ENCODE peak calls at places on chromosomes 2 and 18, in ten cellular contexts. One of them, this sample, is unnamed.

GRCh38 chr2:99626158-99626557 is 136.3 kb upstream of the REV1 start:
- ATAC-seq in stimulated activated naive CD8-positive, alpha-beta T cell treated with anti-CD3 and anti-CD28 coated beads, Interleukin-15, Interleukin-2, amounts not matched to agents 100 U/mL and 50 U/mL, for 24 hours: no peak
- ATAC-seq in PC-3: no peak
- ATAC-seq in activated CD8-positive, alpha-beta T cell treated with anti-CD3 and anti-CD28 coated beads, Interleukin-2, amount 10 ng/mL, durations not matched to agents 7 days and 5 days: no peak
- ATAC-seq in natural killer cell: no peak
- ATAC-seq in naive B cell: no peak
- ATAC-seq in GM23338: no peak
- ATAC-seq in Right ventricle myocardium superior: no peak
- ATAC-seq in CD8-positive, alpha-beta T cell: no peak
- ATAC-seq in stimulated activated naive B cell treated with anti-CD40 and anti-IgM and Interleukin-4, amounts not matched to agents 10 μg/mL and 1 μg/mL and 100 μg/mL, for 72 hours: no peak
- ATAC-seq in this sample: no peak

GRCh38 chr2:3659447-3660432 is 1.7 kb downstream of the ALLC start:
- ATAC-seq in activated CD8-positive, alpha-beta T cell treated with anti-CD3 and anti-CD28 coated beads, Interleukin-2, amount 10 ng/mL, durations not matched to agents 7 days and 5 days: no peak
- ATAC-seq in natural killer cell: no peak
- ATAC-seq in CD8-positive, alpha-beta T cell: no peak
- ATAC-seq in stimulated activated naive B cell treated with anti-CD40 and anti-IgM and Interleukin-4, amounts not matched to agents 10 μg/mL and 1 μg/mL and 100 μg/mL, for 72 hours: no peak
- ATAC-seq in PC-3: no peak
- ATAC-seq in naive B cell: no peak
- ATAC-seq in stimulated activated naive CD8-positive, alpha-beta T cell treated with anti-CD3 and anti-CD28 coated beads, Interleukin-15, Interleukin-2, amounts not matched to agents 100 U/mL and 50 U/mL, for 24 hours: no peak
- ATAC-seq in GM23338: peak
- ATAC-seq in Right ventricle myocardium superior: peak
- ATAC-seq in this sample: no peak

GRCh38 chr2:38886041-38886440 is 3.6 kb upstream of the ARHGEF33 start:
- ATAC-seq in stimulated activated naive B cell treated with anti-CD40 and anti-IgM and Interleukin-4, amounts not matched to agents 10 μg/mL and 1 μg/mL and 100 μg/mL, for 72 hours: no peak
- ATAC-seq in Right ventricle myocardium superior: no peak
- ATAC-seq in naive B cell: no peak
- ATAC-seq in PC-3: no peak
- ATAC-seq in activated CD8-positive, alpha-beta T cell treated with anti-CD3 and anti-CD28 coated beads, Interleukin-2, amount 10 ng/mL, durations not matched to agents 7 days and 5 days: no peak
- ATAC-seq in stimulated activated naive CD8-positive, alpha-beta T cell treated with anti-CD3 and anti-CD28 coated beads, Interleukin-15, Interleukin-2, amounts not matched to agents 100 U/mL and 50 U/mL, for 24 hours: no peak
- ATAC-seq in CD8-positive, alpha-beta T cell: no peak
- ATAC-seq in natural killer cell: no peak
- ATAC-seq in GM23338: no peak
- ATAC-seq in this sample: no peak

GRCh38 chr2:157743051-157743450 is 114.4 kb upstream of the ACVR1C start:
- ATAC-seq in PC-3: no peak
- ATAC-seq in CD8-positive, alpha-beta T cell: no peak
- ATAC-seq in Right ventricle myocardium superior: no peak
- ATAC-seq in GM23338: no peak
- ATAC-seq in stimulated activated naive CD8-positive, alpha-beta T cell treated with anti-CD3 and anti-CD28 coated beads, Interleukin-15, Interleukin-2, amounts not matched to agents 100 U/mL and 50 U/mL, for 24 hours: peak
- ATAC-seq in naive B cell: no peak
- ATAC-seq in stimulated activated naive B cell treated with anti-CD40 and anti-IgM and Interleukin-4, amounts not matched to agents 10 μg/mL and 1 μg/mL and 100 μg/mL, for 72 hours: peak
- ATAC-seq in activated CD8-positive, alpha-beta T cell treated with anti-CD3 and anti-CD28 coated beads, Interleukin-2, amount 10 ng/mL, durations not matched to agents 7 days and 5 days: peak
- ATAC-seq in natural killer cell: no peak
- ATAC-seq in this sample: no peak

GRCh38 chr18:48924621-48925601 is 25.9 kb downstream of the SMAD7 start:
- ATAC-seq in stimulated activated naive B cell treated with anti-CD40 and anti-IgM and Interleukin-4, amounts not matched to agents 10 μg/mL and 1 μg/mL and 100 μg/mL, for 72 hours: no peak
- ATAC-seq in PC-3: no peak
- ATAC-seq in GM23338: peak
- ATAC-seq in stimulated activated naive CD8-positive, alpha-beta T cell treated with anti-CD3 and anti-CD28 coated beads, Interleukin-15, Interleukin-2, amounts not matched to agents 100 U/mL and 50 U/mL, for 24 hours: no peak
- ATAC-seq in CD8-positive, alpha-beta T cell: no peak
- ATAC-seq in naive B cell: no peak
- ATAC-seq in activated CD8-positive, alpha-beta T cell treated with anti-CD3 and anti-CD28 coated beads, Interleukin-2, amount 10 ng/mL, durations not matched to agents 7 days and 5 days: peak
- ATAC-seq in Right ventricle myocardium superior: no peak
- ATAC-seq in natural killer cell: no peak
- ATAC-seq in this sample: no peak

GRCh38 chr2:231212329-231212845 is 14.0 kb downstream of the ARMC9 start:
- ATAC-seq in activated CD8-positive, alpha-beta T cell treated with anti-CD3 and anti-CD28 coated beads, Interleukin-2, amount 10 ng/mL, durations not matched to agents 7 days and 5 days: no peak
- ATAC-seq in natural killer cell: no peak
- ATAC-seq in Right ventricle myocardium superior: peak
- ATAC-seq in CD8-positive, alpha-beta T cell: no peak
- ATAC-seq in stimulated activated naive B cell treated with anti-CD40 and anti-IgM and Interleukin-4, amounts not matched to agents 10 μg/mL and 1 μg/mL and 100 μg/mL, for 72 hours: no peak
- ATAC-seq in stimulated activated naive CD8-positive, alpha-beta T cell treated with anti-CD3 and anti-CD28 coated beads, Interleukin-15, Interleukin-2, amounts not matched to agents 100 U/mL and 50 U/mL, for 24 hours: no peak
- ATAC-seq in PC-3: peak
- ATAC-seq in GM23338: no peak
- ATAC-seq in naive B cell: no peak
- ATAC-seq in this sample: no peak

GRCh38 chr2:31268344-31268743 is 34.4 kb downstream of the EHD3 start:
- ATAC-seq in CD8-positive, alpha-beta T cell: no peak
- ATAC-seq in stimulated activated naive B cell treated with anti-CD40 and anti-IgM and Interleukin-4, amounts not matched to agents 10 μg/mL and 1 μg/mL and 100 μg/mL, for 72 hours: no peak
- ATAC-seq in GM23338: peak
- ATAC-seq in stimulated activated naive CD8-positive, alpha-beta T cell treated with anti-CD3 and anti-CD28 coated beads, Interleukin-15, Interleukin-2, amounts not matched to agents 100 U/mL and 50 U/mL, for 24 hours: no peak
- ATAC-seq in activated CD8-positive, alpha-beta T cell treated with anti-CD3 and anti-CD28 coated beads, Interleukin-2, amount 10 ng/mL, durations not matched to agents 7 days and 5 days: no peak
- ATAC-seq in PC-3: no peak
- ATAC-seq in Right ventricle myocardium superior: no peak
- ATAC-seq in naive B cell: no peak
- ATAC-seq in natural killer cell: no peak
- ATAC-seq in this sample: peak

GRCh38 chr2:156474316-156474715 is 38.1 kb downstream of the GPD2 start:
- ATAC-seq in PC-3: no peak
- ATAC-seq in stimulated activated naive CD8-positive, alpha-beta T cell treated with anti-CD3 and anti-CD28 coated beads, Interleukin-15, Interleukin-2, amounts not matched to agents 100 U/mL and 50 U/mL, for 24 hours: no peak
- ATAC-seq in CD8-positive, alpha-beta T cell: no peak
- ATAC-seq in natural killer cell: no peak
- ATAC-seq in naive B cell: no peak
- ATAC-seq in stimulated activated naive B cell treated with anti-CD40 and anti-IgM and Interleukin-4, amounts not matched to agents 10 μg/mL and 1 μg/mL and 100 μg/mL, for 72 hours: no peak
- ATAC-seq in activated CD8-positive, alpha-beta T cell treated with anti-CD3 and anti-CD28 coated beads, Interleukin-2, amount 10 ng/mL, durations not matched to agents 7 days and 5 days: no peak
- ATAC-seq in GM23338: no peak
- ATAC-seq in Right ventricle myocardium superior: no peak
- ATAC-seq in this sample: no peak

GRCh38 chr2:218291318-218291933 is 877 bp downstream of the TMBIM1 start:
- ATAC-seq in CD8-positive, alpha-beta T cell: no peak
- ATAC-seq in PC-3: no peak
- ATAC-seq in natural killer cell: no peak
- ATAC-seq in naive B cell: no peak
- ATAC-seq in Right ventricle myocardium superior: peak
- ATAC-seq in GM23338: no peak
- ATAC-seq in stimulated activated naive CD8-positive, alpha-beta T cell treated with anti-CD3 and anti-CD28 coated beads, Interleukin-15, Interleukin-2, amounts not matched to agents 100 U/mL and 50 U/mL, for 24 hours: no peak
- ATAC-seq in activated CD8-positive, alpha-beta T cell treated with anti-CD3 and anti-CD28 coated beads, Interleukin-2, amount 10 ng/mL, durations not matched to agents 7 days and 5 days: no peak
- ATAC-seq in stimulated activated naive B cell treated with anti-CD40 and anti-IgM and Interleukin-4, amounts not matched to agents 10 μg/mL and 1 μg/mL and 100 μg/mL, for 72 hours: peak
- ATAC-seq in this sample: no peak

GRCh38 chr2:24793752-24794477 is 690 bp downstream of the CENPO start:
- ATAC-seq in natural killer cell: no peak
- ATAC-seq in stimulated activated naive B cell treated with anti-CD40 and anti-IgM and Interleukin-4, amounts not matched to agents 10 μg/mL and 1 μg/mL and 100 μg/mL, for 72 hours: no peak
- ATAC-seq in naive B cell: no peak
- ATAC-seq in activated CD8-positive, alpha-beta T cell treated with anti-CD3 and anti-CD28 coated beads, Interleukin-2, amount 10 ng/mL, durations not matched to agents 7 days and 5 days: no peak
- ATAC-seq in stimulated activated naive CD8-positive, alpha-beta T cell treated with anti-CD3 and anti-CD28 coated beads, Interleukin-15, Interleukin-2, amounts not matched to agents 100 U/mL and 50 U/mL, for 24 hours: no peak
- ATAC-seq in GM23338: peak
- ATAC-seq in Right ventricle myocardium superior: no peak
- ATAC-seq in CD8-positive, alpha-beta T cell: no peak
- ATAC-seq in PC-3: peak
- ATAC-seq in this sample: peak

GRCh38 chr18:9700261-9700796 is 7.8 kb upstream of the RAB31 start:
- ATAC-seq in stimulated activated naive CD8-positive, alpha-beta T cell treated with anti-CD3 and anti-CD28 coated beads, Interleukin-15, Interleukin-2, amounts not matched to agents 100 U/mL and 50 U/mL, for 24 hours: no peak
- ATAC-seq in naive B cell: no peak
- ATAC-seq in natural killer cell: no peak
- ATAC-seq in GM23338: no peak
- ATAC-seq in CD8-positive, alpha-beta T cell: no peak
- ATAC-seq in stimulated activated naive B cell treated with anti-CD40 and anti-IgM and Interleukin-4, amounts not matched to agents 10 μg/mL and 1 μg/mL and 100 μg/mL, for 72 hours: no peak
- ATAC-seq in activated CD8-positive, alpha-beta T cell treated with anti-CD3 and anti-CD28 coated beads, Interleukin-2, amount 10 ng/mL, durations not matched to agents 7 days and 5 days: no peak
- ATAC-seq in PC-3: no peak
- ATAC-seq in Right ventricle myocardium superior: no peak
- ATAC-seq in this sample: no peak

GRCh38 chr18:23498877-23499570 is 4.3 kb upstream of the RMC1 start:
- ATAC-seq in Right ventricle myocardium superior: no peak
- ATAC-seq in stimulated activated naive CD8-positive, alpha-beta T cell treated with anti-CD3 and anti-CD28 coated beads, Interleukin-15, Interleukin-2, amounts not matched to agents 100 U/mL and 50 U/mL, for 24 hours: peak
- ATAC-seq in natural killer cell: peak
- ATAC-seq in CD8-positive, alpha-beta T cell: peak
- ATAC-seq in PC-3: peak
- ATAC-seq in activated CD8-positive, alpha-beta T cell treated with anti-CD3 and anti-CD28 coated beads, Interleukin-2, amount 10 ng/mL, durations not matched to agents 7 days and 5 days: peak
- ATAC-seq in naive B cell: peak
- ATAC-seq in stimulated activated naive B cell treated with anti-CD40 and anti-IgM and Interleukin-4, amounts not matched to agents 10 μg/mL and 1 μg/mL and 100 μg/mL, for 72 hours: peak
- ATAC-seq in GM23338: peak
- ATAC-seq in this sample: peak

GRCh38 chr2:33264766-33265165 is 211.7 kb upstream of the RASGRP3 start:
- ATAC-seq in stimulated activated naive CD8-positive, alpha-beta T cell treated with anti-CD3 and anti-CD28 coated beads, Interleukin-15, Interleukin-2, amounts not matched to agents 100 U/mL and 50 U/mL, for 24 hours: no peak
- ATAC-seq in stimulated activated naive B cell treated with anti-CD40 and anti-IgM and Interleukin-4, amounts not matched to agents 10 μg/mL and 1 μg/mL and 100 μg/mL, for 72 hours: no peak
- ATAC-seq in natural killer cell: no peak
- ATAC-seq in Right ventricle myocardium superior: no peak
- ATAC-seq in activated CD8-positive, alpha-beta T cell treated with anti-CD3 and anti-CD28 coated beads, Interleukin-2, amount 10 ng/mL, durations not matched to agents 7 days and 5 days: no peak
- ATAC-seq in PC-3: no peak
- ATAC-seq in GM23338: no peak
- ATAC-seq in naive B cell: no peak
- ATAC-seq in CD8-positive, alpha-beta T cell: no peak
- ATAC-seq in this sample: no peak

GRCh38 chr2:72275084-72275483 is 127.4 kb upstream of the CYP26B1 start:
- ATAC-seq in activated CD8-positive, alpha-beta T cell treated with anti-CD3 and anti-CD28 coated beads, Interleukin-2, amount 10 ng/mL, durations not matched to agents 7 days and 5 days: no peak
- ATAC-seq in stimulated activated naive B cell treated with anti-CD40 and anti-IgM and Interleukin-4, amounts not matched to agents 10 μg/mL and 1 μg/mL and 100 μg/mL, for 72 hours: no peak
- ATAC-seq in Right ventricle myocardium superior: no peak
- ATAC-seq in natural killer cell: no peak
- ATAC-seq in PC-3: no peak
- ATAC-seq in GM23338: no peak
- ATAC-seq in CD8-positive, alpha-beta T cell: no peak
- ATAC-seq in stimulated activated naive CD8-positive, alpha-beta T cell treated with anti-CD3 and anti-CD28 coated beads, Interleukin-15, Interleukin-2, amounts not matched to agents 100 U/mL and 50 U/mL, for 24 hours: no peak
- ATAC-seq in naive B cell: no peak
- ATAC-seq in this sample: no peak

GRCh38 chr2:97834610-97835009 is 121.2 kb downstream of the ZAP70 start:
- ATAC-seq in stimulated activated naive CD8-positive, alpha-beta T cell treated with anti-CD3 and anti-CD28 coated beads, Interleukin-15, Interleukin-2, amounts not matched to agents 100 U/mL and 50 U/mL, for 24 hours: no peak
- ATAC-seq in PC-3: no peak
- ATAC-seq in natural killer cell: no peak
- ATAC-seq in Right ventricle myocardium superior: no peak
- ATAC-seq in CD8-positive, alpha-beta T cell: no peak
- ATAC-seq in activated CD8-positive, alpha-beta T cell treated with anti-CD3 and anti-CD28 coated beads, Interleukin-2, amount 10 ng/mL, durations not matched to agents 7 days and 5 days: peak
- ATAC-seq in GM23338: no peak
- ATAC-seq in stimulated activated naive B cell treated with anti-CD40 and anti-IgM and Interleukin-4, amounts not matched to agents 10 μg/mL and 1 μg/mL and 100 μg/mL, for 72 hours: no peak
- ATAC-seq in naive B cell: no peak
- ATAC-seq in this sample: peak

GRCh38 chr2:229884775-229885699 is 36.8 kb downstream of the TRIP12 start:
- ATAC-seq in stimulated activated naive CD8-positive, alpha-beta T cell treated with anti-CD3 and anti-CD28 coated beads, Interleukin-15, Interleukin-2, amounts not matched to agents 100 U/mL and 50 U/mL, for 24 hours: no peak
- ATAC-seq in natural killer cell: no peak
- ATAC-seq in stimulated activated naive B cell treated with anti-CD40 and anti-IgM and Interleukin-4, amounts not matched to agents 10 μg/mL and 1 μg/mL and 100 μg/mL, for 72 hours: no peak
- ATAC-seq in GM23338: no peak
- ATAC-seq in naive B cell: no peak
- ATAC-seq in activated CD8-positive, alpha-beta T cell treated with anti-CD3 and anti-CD28 coated beads, Interleukin-2, amount 10 ng/mL, durations not matched to agents 7 days and 5 days: no peak
- ATAC-seq in CD8-positive, alpha-beta T cell: no peak
- ATAC-seq in PC-3: no peak
- ATAC-seq in Right ventricle myocardium superior: peak
- ATAC-seq in this sample: no peak

GRCh38 chr2:237280235-237280634 is 133.7 kb downstream of the COL6A3 start:
- ATAC-seq in PC-3: peak
- ATAC-seq in naive B cell: no peak
- ATAC-seq in Right ventricle myocardium superior: peak
- ATAC-seq in stimulated activated naive CD8-positive, alpha-beta T cell treated with anti-CD3 and anti-CD28 coated beads, Interleukin-15, Interleukin-2, amounts not matched to agents 100 U/mL and 50 U/mL, for 24 hours: no peak
- ATAC-seq in stimulated activated naive B cell treated with anti-CD40 and anti-IgM and Interleukin-4, amounts not matched to agents 10 μg/mL and 1 μg/mL and 100 μg/mL, for 72 hours: no peak
- ATAC-seq in natural killer cell: no peak
- ATAC-seq in CD8-positive, alpha-beta T cell: no peak
- ATAC-seq in activated CD8-positive, alpha-beta T cell treated with anti-CD3 and anti-CD28 coated beads, Interleukin-2, amount 10 ng/mL, durations not matched to agents 7 days and 5 days: no peak
- ATAC-seq in GM23338: no peak
- ATAC-seq in this sample: peak

GRCh38 chr2:106789185-106789584 is 96.8 kb downstream of the ST6GAL2 start:
- ATAC-seq in CD8-positive, alpha-beta T cell: no peak
- ATAC-seq in PC-3: no peak
- ATAC-seq in stimulated activated naive B cell treated with anti-CD40 and anti-IgM and Interleukin-4, amounts not matched to agents 10 μg/mL and 1 μg/mL and 100 μg/mL, for 72 hours: no peak
- ATAC-seq in Right ventricle myocardium superior: no peak
- ATAC-seq in naive B cell: no peak
- ATAC-seq in stimulated activated naive CD8-positive, alpha-beta T cell treated with anti-CD3 and anti-CD28 coated beads, Interleukin-15, Interleukin-2, amounts not matched to agents 100 U/mL and 50 U/mL, for 24 hours: no peak
- ATAC-seq in activated CD8-positive, alpha-beta T cell treated with anti-CD3 and anti-CD28 coated beads, Interleukin-2, amount 10 ng/mL, durations not matched to agents 7 days and 5 days: no peak
- ATAC-seq in GM23338: no peak
- ATAC-seq in natural killer cell: no peak
- ATAC-seq in this sample: peak

GRCh38 chr18:37320320-37320719 is 245.3 kb downstream of the CELF4 start:
- ATAC-seq in GM23338: no peak
- ATAC-seq in Right ventricle myocardium superior: no peak
- ATAC-seq in PC-3: no peak
- ATAC-seq in natural killer cell: no peak
- ATAC-seq in naive B cell: no peak
- ATAC-seq in stimulated activated naive B cell treated with anti-CD40 and anti-IgM and Interleukin-4, amounts not matched to agents 10 μg/mL and 1 μg/mL and 100 μg/mL, for 72 hours: no peak
- ATAC-seq in CD8-positive, alpha-beta T cell: no peak
- ATAC-seq in stimulated activated naive CD8-positive, alpha-beta T cell treated with anti-CD3 and anti-CD28 coated beads, Interleukin-15, Interleukin-2, amounts not matched to agents 100 U/mL and 50 U/mL, for 24 hours: no peak
- ATAC-seq in activated CD8-positive, alpha-beta T cell treated with anti-CD3 and anti-CD28 coated beads, Interleukin-2, amount 10 ng/mL, durations not matched to agents 7 days and 5 days: no peak
- ATAC-seq in this sample: no peak

GRCh38 chr2:11539317-11540147 is 5.7 kb downstream of the GREB1 start:
- ATAC-seq in activated CD8-positive, alpha-beta T cell treated with anti-CD3 and anti-CD28 coated beads, Interleukin-2, amount 10 ng/mL, durations not matched to agents 7 days and 5 days: no peak
- ATAC-seq in Right ventricle myocardium superior: peak
- ATAC-seq in natural killer cell: no peak
- ATAC-seq in stimulated activated naive B cell treated with anti-CD40 and anti-IgM and Interleukin-4, amounts not matched to agents 10 μg/mL and 1 μg/mL and 100 μg/mL, for 72 hours: no peak
- ATAC-seq in naive B cell: no peak
- ATAC-seq in GM23338: peak
- ATAC-seq in CD8-positive, alpha-beta T cell: no peak
- ATAC-seq in PC-3: no peak
- ATAC-seq in stimulated activated naive CD8-positive, alpha-beta T cell treated with anti-CD3 and anti-CD28 coated beads, Interleukin-15, Interleukin-2, amounts not matched to agents 100 U/mL and 50 U/mL, for 24 hours: no peak
- ATAC-seq in this sample: peak

GRCh38 chr18:43061816-43062215 is 53.7 kb downstream of the RIT2 start:
- ATAC-seq in natural killer cell: no peak
- ATAC-seq in stimulated activated naive B cell treated with anti-CD40 and anti-IgM and Interleukin-4, amounts not matched to agents 10 μg/mL and 1 μg/mL and 100 μg/mL, for 72 hours: no peak
- ATAC-seq in CD8-positive, alpha-beta T cell: no peak
- ATAC-seq in stimulated activated naive CD8-positive, alpha-beta T cell treated with anti-CD3 and anti-CD28 coated beads, Interleukin-15, Interleukin-2, amounts not matched to agents 100 U/mL and 50 U/mL, for 24 hours: no peak
- ATAC-seq in GM23338: no peak
- ATAC-seq in Right ventricle myocardium superior: no peak
- ATAC-seq in naive B cell: no peak
- ATAC-seq in activated CD8-positive, alpha-beta T cell treated with anti-CD3 and anti-CD28 coated beads, Interleukin-2, amount 10 ng/mL, durations not matched to agents 7 days and 5 days: no peak
- ATAC-seq in PC-3: no peak
- ATAC-seq in this sample: no peak

This sample was measured in SK-N-SH treated with all-trans-retinoic acid at 6 μM for 48 hours.